ENCODE peak calls at places on chromosomes 4 and X, in seven cellular contexts. One of them, this sample, is unnamed.

GRCh38 chr4:167602157-167602556 is 367.9 kb upstream of the SPOCK3 start:
- DNase-seq in Calu3: no peak
- DNase-seq in heart left ventricle: no peak
- DNase-seq in D721Med: no peak
- DNase-seq in A673: no peak
- DNase-seq in astrocyte: no peak
- DNase-seq in RWPE1: peak
- DNase-seq in this sample: no peak

GRCh38 chrX:17768997-17769396 is 31.7 kb downstream of the SCML1 start:
- DNase-seq in A673: no peak
- DNase-seq in astrocyte: no peak
- DNase-seq in RWPE1: no peak
- DNase-seq in D721Med: no peak
- DNase-seq in heart left ventricle: no peak
- DNase-seq in Calu3: no peak
- DNase-seq in this sample: no peak

GRCh38 chrX:28398352-28398751 is 188.9 kb upstream of the IL1RAPL1 start:
- DNase-seq in RWPE1: peak
- DNase-seq in Calu3: no peak
- DNase-seq in heart left ventricle: no peak
- DNase-seq in astrocyte: no peak
- DNase-seq in A673: no peak
- DNase-seq in D721Med: no peak
- DNase-seq in this sample: no peak

GRCh38 chrX:31832263-31832662 is 760.4 kb upstream of the FTHL17 start:
- DNase-seq in RWPE1: peak
- DNase-seq in astrocyte: peak
- DNase-seq in heart left ventricle: no peak
- DNase-seq in Calu3: no peak
- DNase-seq in D721Med: no peak
- DNase-seq in A673: no peak
- DNase-seq in this sample: no peak

GRCh38 chr4:111475001-111475400 is 670.3 kb upstream of the FAM241A start:
- DNase-seq in A673: peak
- DNase-seq in Calu3: peak
- DNase-seq in D721Med: no peak
- DNase-seq in astrocyte: peak
- DNase-seq in RWPE1: no peak
- DNase-seq in heart left ventricle: peak
- DNase-seq in this sample: no peak

GRCh38 chr4:144355809-144356757 is 215.6 kb upstream of the GYPA start:
- DNase-seq in Calu3: peak
- DNase-seq in heart left ventricle: no peak
- DNase-seq in D721Med: peak
- DNase-seq in A673: peak
- DNase-seq in astrocyte: peak
- DNase-seq in RWPE1: peak
- DNase-seq in this sample: peak

GRCh38 chrX:65643786-65644111 is 23.7 kb upstream of the MSN start:
- DNase-seq in A673: no peak
- DNase-seq in astrocyte: no peak
- DNase-seq in D721Med: no peak
- DNase-seq in RWPE1: no peak
- DNase-seq in Calu3: peak
- DNase-seq in heart left ventricle: no peak
- DNase-seq in this sample: no peak

GRCh38 chrX:56761167-56761566 is 32.1 kb downstream of the NBDY start:
- DNase-seq in A673: no peak
- DNase-seq in Calu3: no peak
- DNase-seq in D721Med: no peak
- DNase-seq in astrocyte: no peak
- DNase-seq in heart left ventricle: no peak
- DNase-seq in RWPE1: no peak
- DNase-seq in this sample: no peak

GRCh38 chrX:2502668-2503519 is 2.1 kb upstream of the DHRSX start:
- DNase-seq in A673: peak
- DNase-seq in heart left ventricle: no peak
- DNase-seq in Calu3: no peak
- DNase-seq in astrocyte: peak
- DNase-seq in RWPE1: no peak
- DNase-seq in D721Med: no peak
- DNase-seq in this sample: no peak

GRCh38 chr4:76214269-76214628 is 625 bp upstream of the SCARB2 start:
- DNase-seq in A673: no peak
- DNase-seq in astrocyte: no peak
- DNase-seq in Calu3: no peak
- DNase-seq in D721Med: no peak
- DNase-seq in RWPE1: no peak
- DNase-seq in heart left ventricle: no peak
- DNase-seq in this sample: no peak

GRCh38 chr4:40837094-40837870 is 87.5 kb downstream of the NSUN7 start:
- DNase-seq in heart left ventricle: no peak
- DNase-seq in astrocyte: no peak
- DNase-seq in RWPE1: no peak
- DNase-seq in Calu3: no peak
- DNase-seq in A673: no peak
- DNase-seq in D721Med: no peak
- DNase-seq in this sample: no peak

GRCh38 chr4:40840985-40841571 is 91.3 kb downstream of the NSUN7 start:
- DNase-seq in RWPE1: peak
- DNase-seq in Calu3: peak
- DNase-seq in heart left ventricle: peak
- DNase-seq in D721Med: no peak
- DNase-seq in A673: peak
- DNase-seq in astrocyte: peak
- DNase-seq in this sample: peak

GRCh38 chr4:40842318-40842717 is 92.6 kb downstream of the NSUN7 start:
- DNase-seq in RWPE1: no peak
- DNase-seq in D721Med: no peak
- DNase-seq in Calu3: no peak
- DNase-seq in heart left ventricle: no peak
- DNase-seq in A673: no peak
- DNase-seq in astrocyte: peak
- DNase-seq in this sample: no peak

GRCh38 chr4:40840255-40840984 is 90.7 kb downstream of the NSUN7 start:
- DNase-seq in A673: no peak
- DNase-seq in astrocyte: no peak
- DNase-seq in heart left ventricle: no peak
- DNase-seq in RWPE1: no peak
- DNase-seq in Calu3: no peak
- DNase-seq in D721Med: no peak
- DNase-seq in this sample: peak

GRCh38 chr4:40838742-40839141 is 89.0 kb downstream of the NSUN7 start:
- DNase-seq in RWPE1: no peak
- DNase-seq in D721Med: no peak
- DNase-seq in A673: no peak
- DNase-seq in Calu3: no peak
- DNase-seq in astrocyte: no peak
- DNase-seq in heart left ventricle: no peak
- DNase-seq in this sample: no peak
- TF ChIP-seq CTCF in RWPE1: no peak
- TF ChIP-seq CTCF in D721Med: no peak
- TF ChIP-seq CTCF in A673: no peak
- TF ChIP-seq CTCF in Calu3: no peak
- TF ChIP-seq CTCF in astrocyte: peak
- TF ChIP-seq CTCF in heart left ventricle: no peak
- TF ChIP-seq CTCF in this sample: peak

GRCh38 chr4:88106205-88106604 is 52.2 kb downstream of the ABCG2 start:
- DNase-seq in D721Med: no peak
- DNase-seq in Calu3: no peak
- DNase-seq in RWPE1: no peak
- DNase-seq in astrocyte: peak
- DNase-seq in heart left ventricle: no peak
- DNase-seq in A673: no peak
- DNase-seq in this sample: no peak
- TF ChIP-seq CTCF in D721Med: no peak
- TF ChIP-seq CTCF in Calu3: no peak
- TF ChIP-seq CTCF in RWPE1: no peak
- TF ChIP-seq CTCF in astrocyte: no peak
- TF ChIP-seq CTCF in heart left ventricle: no peak
- TF ChIP-seq CTCF in A673: no peak
- TF ChIP-seq CTCF in this sample: no peak

GRCh38 chrX:18929775-18930174 is 54.1 kb downstream of the PHKA2 start:
- DNase-seq in heart left ventricle: no peak
- DNase-seq in A673: no peak
- DNase-seq in Calu3: no peak
- DNase-seq in astrocyte: no peak
- DNase-seq in RWPE1: no peak
- DNase-seq in D721Med: no peak
- DNase-seq in this sample: no peak

GRCh38 chrX:18934708-18935107 is 49.2 kb downstream of the PHKA2 start:
- DNase-seq in RWPE1: no peak
- DNase-seq in D721Med: no peak
- DNase-seq in A673: no peak
- DNase-seq in Calu3: no peak
- DNase-seq in astrocyte: no peak
- DNase-seq in heart left ventricle: no peak
- DNase-seq in this sample: no peak

GRCh38 chrX:18933611-18934010 is 50.3 kb downstream of the PHKA2 start:
- DNase-seq in D721Med: no peak
- DNase-seq in A673: no peak
- DNase-seq in astrocyte: no peak
- DNase-seq in RWPE1: no peak
- DNase-seq in heart left ventricle: no peak
- DNase-seq in Calu3: no peak
- DNase-seq in this sample: no peak

GRCh38 chrX:18935893-18936292 is 48.0 kb downstream of the PHKA2 start:
- DNase-seq in A673: no peak
- DNase-seq in Calu3: peak
- DNase-seq in D721Med: no peak
- DNase-seq in heart left ventricle: no peak
- DNase-seq in astrocyte: no peak
- DNase-seq in RWPE1: no peak
- DNase-seq in this sample: no peak

GRCh38 chrX:18931972-18932371 is 51.9 kb downstream of the PHKA2 start:
- DNase-seq in astrocyte: no peak
- DNase-seq in RWPE1: peak
- DNase-seq in D721Med: no peak
- DNase-seq in Calu3: peak
- DNase-seq in heart left ventricle: peak
- DNase-seq in A673: peak
- DNase-seq in this sample: no peak
- TF ChIP-seq CTCF in astrocyte: peak
- TF ChIP-seq CTCF in RWPE1: no peak
- TF ChIP-seq CTCF in D721Med: peak
- TF ChIP-seq CTCF in Calu3: no peak
- TF ChIP-seq CTCF in heart left ventricle: peak
- TF ChIP-seq CTCF in A673: peak
- TF ChIP-seq CTCF in this sample: peak

DNA sequence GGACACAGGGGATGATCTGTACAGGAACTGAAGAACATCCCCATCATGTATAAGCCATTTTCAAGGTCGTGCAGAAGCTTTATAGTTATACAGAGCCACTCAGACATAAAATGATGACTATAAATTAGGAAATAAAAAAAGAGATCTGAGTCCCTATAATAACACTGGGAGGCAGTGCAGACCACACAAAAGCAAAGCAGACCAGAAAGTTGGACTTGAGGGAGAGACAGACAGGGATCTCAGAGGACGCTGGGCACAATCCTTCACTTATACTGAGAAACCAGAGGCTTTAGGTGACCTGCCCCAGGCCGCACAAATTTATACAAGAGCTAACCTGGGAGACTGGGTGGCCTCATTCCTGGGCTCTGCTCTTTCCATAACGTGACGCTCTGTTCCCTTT is 70.5 kb downstream of the HADH start:
- DNase-seq in astrocyte: peak
- DNase-seq in A673: peak
- DNase-seq in RWPE1: peak
- DNase-seq in D721Med: no peak
- DNase-seq in Calu3: peak
- DNase-seq in heart left ventricle: no peak
- DNase-seq in this sample: no peak
- TF ChIP-seq CTCF in astrocyte: peak
- TF ChIP-seq CTCF in A673: peak
- TF ChIP-seq CTCF in RWPE1: no peak
- TF ChIP-seq CTCF in D721Med: peak
- TF ChIP-seq CTCF in Calu3: no peak
- TF ChIP-seq CTCF in heart left ventricle: peak
- TF ChIP-seq CTCF in this sample: peak